ENCODE peak calls at places on chromosomes 4 and X, in seven cellular contexts. W, A, C, H, G, D and B are unnamed samples.

GRCh38 chrX:150779367-150779766 is 86.2 kb downstream of the MTMR1 start:
- DNase-seq in W (no peak), A (no peak), C (no peak), H (no peak), G (peak), D (no peak), B (no peak)

GRCh38 chrX:6917666-6918065 is 229.8 kb upstream of the STS start:
- DNase-seq in W (peak), A (no peak), C (no peak), H (no peak), G (no peak), D (no peak), B (no peak)

GRCh38 chr4:121668368-121669162 is 28.2 kb downstream of the ANXA5 start:
- DNase-seq in W (no peak), A (no peak), C (no peak), H (no peak), G (no peak), D (peak), B (peak)

GRCh38 chr4:155777971-155778710 is 19.3 kb downstream of the GUCY1B1 start:
- DNase-seq in W (no peak), A (no peak), C (no peak), H (no peak), G (no peak), D (no peak), B (no peak)

GRCh38 chrX:69015156-69015555 is 150.1 kb downstream of the PJA1 start:
- DNase-seq in W (no peak), A (no peak), C (no peak), H (no peak), G (no peak), D (no peak), B (no peak)

GRCh38 chr4:119693127-119693526 is 64.5 kb upstream of the PDE5A start:
- DNase-seq in W (no peak), A (no peak), C (no peak), H (no peak), G (no peak), D (no peak), B (no peak)

GRCh38 chrX:45505214-45505613 is 304.5 kb upstream of the DIPK2B start:
- DNase-seq in W (no peak), A (no peak), C (no peak), H (no peak), G (no peak), D (peak), B (no peak)

GRCh38 chrX:1476682-1477081 is 24.0 kb upstream of the ASMTL start:
- DNase-seq in W (no peak), A (no peak), C (no peak), H (no peak), G (no peak), D (no peak), B (no peak)

GRCh38 chrX:24148118-24148517 is 1.4 kb upstream of the ZFX start:
- DNase-seq in W (no peak), A (no peak), C (no peak), H (no peak), G (peak), D (no peak), B (no peak)

GRCh38 chrX:97882306-97882705 is 998.6 kb downstream of the RPA4 start:
- DNase-seq in W (no peak), A (no peak), C (no peak), H (no peak), G (no peak), D (peak), B (no peak)

GRCh38 chr4:151322565-151322964 is 2.8 kb downstream of the SH3D19 start:
- DNase-seq in W (no peak), A (no peak), C (no peak), H (no peak), G (no peak), D (no peak), B (no peak)

GRCh38 chrX:26328610-26329319 is 112.8 kb downstream of the MAGEB5 start:
- DNase-seq in W (no peak), A (no peak), C (no peak), H (no peak), G (no peak), D (no peak), B (no peak)

GRCh38 chr4:94640151-94640550 is 117.6 kb upstream of the BMPR1B start:
- DNase-seq in W (no peak), A (no peak), C (no peak), H (no peak), G (no peak), D (no peak), B (no peak)

GRCh38 chrX:143429021-143429570 is 88.2 kb downstream of the SPANXN3 start:
- DNase-seq in W (no peak), A (no peak), C (no peak), H (no peak), G (no peak), D (no peak), B (no peak)

GRCh38 chrX:98068210-98068609 is 1184.5 kb downstream of the RPA4 start:
- DNase-seq in W (peak), A (no peak), C (no peak), H (no peak), G (no peak), D (no peak), B (no peak)

GRCh38 chr4:62917649-62918048 is 1491.6 kb downstream of the TECRL start:
- DNase-seq in W (no peak), A (no peak), C (no peak), H (no peak), G (no peak), D (no peak), B (no peak)

GRCh38 chr4:42104521-42104920 is 47.9 kb downstream of the BEND4 start:
- DNase-seq in W (peak), A (no peak), C (no peak), H (no peak), G (peak), D (peak), B (peak)

GRCh38 chr4:156946508-156947197 is 24.9 kb downstream of the PDGFC start:
- DNase-seq in W (no peak), A (no peak), C (peak), H (no peak), G (no peak), D (peak), B (peak)

GRCh38 chr4:127782025-127782274 is 172 bp upstream of the HSPA4L start:
- DNase-seq in W (peak), A (peak), C (peak), H (peak), G (no peak), D (peak), B (peak)

GRCh38 chr4:168776382-168776781 is 233.7 kb downstream of the CBR4 start:
- DNase-seq in W (no peak), A (no peak), C (no peak), H (no peak), G (no peak), D (no peak), B (no peak)

GRCh38 chr4:104896623-104897296 is 249.9 kb upstream of the TET2 start:
- DNase-seq in W (no peak), A (no peak), C (no peak), H (no peak), G (no peak), D (no peak), B (no peak)

GRCh38 chr4:3285558-3286334 is 7.1 kb upstream of the RGS12 start:
- DNase-seq in W (no peak), A (peak), C (peak), H (peak), G (peak), D (peak), B (no peak)

GRCh38 chr4:106766519-106766918 is 269.6 kb downstream of the DKK2 start:
- DNase-seq in W (no peak), A (no peak), C (no peak), H (no peak), G (no peak), D (peak), B (no peak)

GRCh38 chrX:46298821-46299220 is 246.4 kb downstream of the ZNF674 start:
- DNase-seq in W (no peak), A (no peak), C (no peak), H (no peak), G (no peak), D (peak), B (no peak)

GRCh38 chr4:82957045-82957444 is 53.6 kb downstream of the LIN54 start:
- DNase-seq in W (no peak), A (no peak), C (no peak), H (no peak), G (peak), D (no peak), B (no peak)

GRCh38 chr4:3227878-3228675 is 20.9 kb upstream of the MSANTD1 start:
- DNase-seq in W (no peak), A (peak), C (no peak), H (peak), G (no peak), D (no peak), B (no peak)

GRCh38 chr4:2062808-2063524 is 3.8 kb downstream of the NAT8L start:
- DNase-seq in W (no peak), A (no peak), C (no peak), H (peak), G (no peak), D (no peak), B (no peak)

GRCh38 chrX:132592880-132593279 is 104.0 kb upstream of the MBNL3 start:
- DNase-seq in W (peak), A (no peak), C (no peak), H (no peak), G (peak), D (peak), B (no peak)

GRCh38 chr4:2336659-2337058 is 74.8 kb upstream of the MXD4 start:
- DNase-seq in W (no peak), A (no peak), C (no peak), H (no peak), G (no peak), D (no peak), B (no peak)

GRCh38 chr4:26590639-26591038 is 6.8 kb downstream of the TBC1D19 start:
- DNase-seq in W (no peak), A (no peak), C (no peak), H (no peak), G (no peak), D (no peak), B (no peak)

DNA sequence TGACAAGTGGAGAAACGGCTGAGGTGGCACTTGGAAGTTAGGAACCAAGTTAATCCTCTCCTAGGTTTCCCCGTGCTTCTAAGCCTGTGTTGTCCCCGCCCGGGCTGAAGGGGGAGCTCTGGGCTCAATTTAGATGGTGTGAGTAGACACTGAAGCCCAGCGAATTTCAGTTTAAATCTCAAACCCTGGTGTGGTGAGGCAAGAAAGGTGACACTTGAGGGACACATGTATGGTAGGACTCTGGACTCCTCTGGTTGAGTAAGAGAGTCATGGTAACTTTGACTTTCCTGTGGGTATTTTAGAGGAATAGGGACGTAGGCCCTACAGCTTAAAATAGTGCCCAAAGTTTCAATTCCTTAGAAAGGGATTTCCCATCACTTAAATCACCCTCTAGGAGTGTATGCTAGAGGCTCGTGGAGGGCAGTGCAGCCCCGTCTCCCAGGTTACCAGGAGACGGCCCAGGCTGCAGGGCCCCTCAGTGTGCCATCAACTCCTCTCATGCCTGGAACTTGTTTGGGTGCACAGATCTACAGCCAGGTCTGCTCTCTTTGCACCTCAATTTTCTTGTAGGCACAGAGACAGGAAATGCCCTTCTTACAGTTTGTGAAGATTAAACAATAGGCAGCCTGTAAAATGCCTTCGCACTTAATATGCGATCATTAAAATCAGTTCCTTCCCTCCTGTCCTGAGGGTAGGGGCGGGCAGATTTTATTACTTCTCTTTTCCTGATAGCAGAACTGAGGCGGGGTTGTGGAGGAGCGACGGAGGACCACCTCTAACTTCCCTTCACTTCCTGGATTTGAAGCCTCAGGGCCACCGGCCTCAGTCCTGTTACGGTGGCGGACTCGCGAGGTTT is 23.9 kb downstream of the HAND2 start:
- DNase-seq in W (peak), A (no peak), C (peak), H (no peak), G (peak), D (peak), B (no peak)
- H3K4me3 ChIP-seq in W (peak), A (no peak), C (peak), H (peak), G (no peak), D (no peak), B (no peak)

GRCh38 chrX:3177851-3178250 is 136.6 kb downstream of the ARSF start:
- DNase-seq in W (no peak), A (no peak), C (no peak), H (no peak), G (no peak), D (no peak), B (no peak)

GRCh38 chrX:3184176-3184930 is 143.1 kb downstream of the ARSF start:
- DNase-seq in W (no peak), A (no peak), C (peak), H (no peak), G (no peak), D (peak), B (peak)

GRCh38 chrX:3178329-3178728 is 137.1 kb downstream of the ARSF start:
- DNase-seq in W (no peak), A (no peak), C (no peak), H (no peak), G (no peak), D (no peak), B (no peak)

GRCh38 chrX:3176439-3176820 is 135.2 kb downstream of the ARSF start:
- DNase-seq in W (peak), A (no peak), C (peak), H (no peak), G (no peak), D (peak), B (peak)

DNA sequence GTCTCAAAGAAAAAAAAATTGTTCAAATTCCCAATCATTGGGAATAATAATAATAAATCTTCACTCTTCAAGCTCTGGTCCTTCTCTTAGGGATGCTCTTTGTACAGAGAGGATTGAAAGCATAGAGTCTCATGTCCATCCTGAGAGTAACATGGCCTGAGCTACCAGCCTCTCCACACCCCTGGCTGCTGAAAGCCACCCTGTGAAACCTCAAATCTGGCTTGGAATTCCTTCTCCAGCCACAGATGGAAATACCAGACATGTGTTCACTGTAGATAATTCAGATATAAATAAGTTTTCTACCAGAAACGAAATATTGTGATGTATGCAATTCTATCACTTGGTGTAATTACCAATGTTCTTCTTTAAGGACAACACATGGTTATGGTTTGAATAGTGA is 140.6 kb downstream of the ARSF start:
- DNase-seq in W (no peak), A (no peak), C (no peak), H (no peak), G (no peak), D (no peak), B (no peak)
- TF ChIP-seq CTCF in W (no peak), A (no peak), C (no peak), H (no peak), G (no peak), D (no peak), B (no peak)

GRCh38 chr4:110477836-110478235 is 1.9 kb downstream of the ENPEP start:
- DNase-seq in W (no peak), A (no peak), C (no peak), H (no peak), G (no peak), D (no peak), B (no peak)
- H3K4me3 ChIP-seq in W (no peak), A (peak), C (no peak), H (peak), G (no peak), D (peak), B (no peak)

GRCh38 chrX:38335382-38335781 is 8.1 kb upstream of the RPGR start:
- DNase-seq in W (no peak), A (no peak), C (no peak), H (no peak), G (no peak), D (no peak), B (no peak)
- TF ChIP-seq CTCF in W (no peak), A (no peak), C (no peak), H (no peak), G (no peak), D (no peak), B (no peak)

GRCh38 chr4:53121304-53121865 is 244.5 kb downstream of the SCFD2 start:
- DNase-seq in W (no peak), A (no peak), C (no peak), H (no peak), G (peak), D (no peak), B (no peak)

GRCh38 chr4:53120801-53121200 is 245.1 kb downstream of the SCFD2 start:
- DNase-seq in W (no peak), A (no peak), C (no peak), H (no peak), G (no peak), D (no peak), B (no peak)

GRCh38 chr4:53123819-53124218 is 242.0 kb downstream of the SCFD2 start:
- DNase-seq in W (no peak), A (no peak), C (no peak), H (no peak), G (no peak), D (no peak), B (no peak)

GRCh38 chr4:53122280-53123116 is 243.4 kb downstream of the SCFD2 start:
- DNase-seq in W (no peak), A (no peak), C (no peak), H (no peak), G (no peak), D (no peak), B (no peak)

GRCh38 chr4:53123171-53123570 is 242.7 kb downstream of the SCFD2 start:
- DNase-seq in W (no peak), A (no peak), C (no peak), H (peak), G (no peak), D (no peak), B (no peak)
- H3K4me3 ChIP-seq in W (no peak), A (no peak), C (no peak), H (no peak), G (no peak), D (no peak), B (no peak)

DNA sequence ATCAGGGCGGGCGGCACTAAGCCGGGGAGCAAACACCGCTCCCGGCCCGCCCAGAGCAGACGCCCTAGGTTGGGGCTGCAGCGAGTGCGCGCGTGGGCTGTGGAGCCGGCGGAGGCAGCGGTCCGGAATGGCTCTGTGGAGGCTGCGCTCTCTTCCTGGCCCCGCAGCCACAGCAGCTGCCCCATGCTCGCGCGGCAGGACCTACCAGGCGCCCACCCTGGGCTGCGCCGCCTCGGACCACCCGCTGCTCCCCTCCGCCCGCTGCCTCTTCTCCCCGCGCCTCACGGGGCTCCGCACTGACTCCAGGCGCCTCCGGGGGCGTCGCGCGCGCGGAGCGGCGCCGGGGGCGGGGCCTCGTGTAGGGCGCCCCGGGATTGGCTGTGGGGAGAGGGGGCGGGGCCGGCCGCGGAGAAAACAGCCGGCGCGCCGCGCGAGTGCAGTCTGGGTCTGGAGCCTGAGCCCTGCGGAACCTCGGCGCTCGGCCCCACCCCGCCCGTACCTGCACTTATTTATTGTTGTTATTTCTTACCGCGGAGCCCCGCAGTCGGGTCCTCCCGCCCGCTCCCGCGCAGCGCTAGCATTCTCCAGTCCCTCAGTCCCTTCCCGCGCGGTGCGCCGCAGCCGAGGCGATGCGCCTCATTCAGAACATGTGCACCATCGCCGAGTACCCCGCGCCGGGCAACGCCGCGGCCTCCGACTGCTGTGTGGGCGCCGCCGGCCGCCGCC is at the start of gene RASL11B:
- DNase-seq in W (peak), A (peak), C (peak), H (peak), G (peak), D (peak), B (no peak)
- TF ChIP-seq CTCF in W (peak), A (peak), C (peak), H (no peak), G (no peak), D (no peak), B (no peak)

GRCh38 chr4:89300060-89300459 is 7.5 kb downstream of the GPRIN3 start:
- DNase-seq in W (no peak), A (no peak), C (no peak), H (no peak), G (no peak), D (no peak), B (no peak)

GRCh38 chr4:89301003-89301402 is 6.6 kb downstream of the GPRIN3 start:
- DNase-seq in W (no peak), A (no peak), C (no peak), H (no peak), G (no peak), D (no peak), B (no peak)

GRCh38 chr4:89301902-89302301 is 5.7 kb downstream of the GPRIN3 start:
- DNase-seq in W (no peak), A (no peak), C (no peak), H (no peak), G (no peak), D (no peak), B (no peak)

GRCh38 chr4:89299153-89299789 is 8.3 kb downstream of the GPRIN3 start:
- DNase-seq in W (no peak), A (no peak), C (no peak), H (no peak), G (no peak), D (no peak), B (no peak)

GRCh38 chr4:89300490-89300889 is 7.1 kb downstream of the GPRIN3 start:
- DNase-seq in W (no peak), A (no peak), C (no peak), H (no peak), G (no peak), D (no peak), B (no peak)
- H3K4me3 ChIP-seq in W (no peak), A (no peak), C (no peak), H (no peak), G (no peak), D (no peak), B (no peak)

GRCh38 chr4:78939667-78940008 is 400 bp upstream of the PAQR3 start:
- DNase-seq in W (peak), A (no peak), C (no peak), H (no peak), G (no peak), D (no peak), B (no peak)
- TF ChIP-seq CTCF in W (no peak), A (no peak), C (no peak), H (no peak), G (no peak), D (no peak), B (no peak)